ENCODE peak calls at places on chromosomes 2 and 18, in four cellular contexts. G is nucleus accumbens, W is epithelial cell of prostate, T is COLO829. X is an unnamed sample.

GRCh38 chr2:121504316-121504715 is 26.4 kb upstream of the RNU4ATAC start:
- DNase-seq in G (no peak), W (no peak), T (no peak), X (no peak)

GRCh38 chr18:63774511-63774910 is 707 bp upstream of the SERPINB7 start:
- DNase-seq in G (no peak), W (no peak), T (no peak), X (no peak)

GRCh38 chr2:102782187-102782586 is 20.4 kb downstream of the TMEM182 start:
- DNase-seq in T (no peak), G (no peak), W (no peak), X (no peak)

GRCh38 chr18:50195689-50196088 is 742 bp upstream of the MYO5B start:
- DNase-seq in T (no peak), W (no peak), G (no peak), X (no peak)

GRCh38 chr2:215363039-215363438 is 51.2 kb downstream of the ATIC start:
- DNase-seq in G (no peak), T (no peak), W (no peak), X (no peak)

GRCh38 chr2:11024010-11024615 is 112.4 kb downstream of the KCNF1 start:
- DNase-seq in W (no peak), T (no peak), G (no peak), X (no peak)

GRCh38 chr2:222859786-222860726 is 780 bp upstream of the ACSL3 start:
- DNase-seq in T (peak), W (peak), G (no peak), X (peak)

GRCh38 chr2:232658217-232658785 is 24.9 kb downstream of the EFHD1 start:
- DNase-seq in G (no peak), W (no peak), T (no peak), X (peak)

GRCh38 chr2:3738454-3738853 is 35.1 kb downstream of the DCDC2C start:
- DNase-seq in G (no peak), W (no peak), T (peak), X (peak)

GRCh38 chr2:68216454-68217310 is 35.6 kb downstream of the PPP3R1 start:
- DNase-seq in G (no peak), W (no peak), T (no peak), X (no peak)

GRCh38 chr2:121036226-121036692 is 248.7 kb downstream of the TFCP2L1 start:
- DNase-seq in G (no peak), T (no peak), W (no peak), X (no peak)

GRCh38 chr18:39594206-39594605 is 2028.6 kb upstream of the CELF4 start:
- DNase-seq in T (no peak), G (no peak), W (no peak), X (no peak)

GRCh38 chr2:205482399-205483065 is 199.8 kb upstream of the NRP2 start:
- DNase-seq in T (no peak), W (no peak), G (no peak), X (no peak)

GRCh38 chr18:46891742-46892214 is 25.5 kb downstream of the PIAS2 start:
- DNase-seq in G (no peak), T (no peak), W (no peak), X (no peak)

GRCh38 chr2:237674731-237675276 is 47.4 kb downstream of the LRRFIP1 start:
- DNase-seq in G (peak), T (peak), W (peak), X (peak)

GRCh38 chr18:56645415-56646016 is 5.6 kb upstream of the WDR7 start:
- DNase-seq in W (no peak), G (no peak), T (no peak), X (peak)

GRCh38 chr2:215377283-215377682 is 58.6 kb downstream of the FN1 start:
- DNase-seq in G (no peak), T (no peak), W (no peak), X (no peak)

GRCh38 chr2:96427917-96428316 is 77.2 kb downstream of the NEURL3 start:
- DNase-seq in G (no peak), W (peak), T (peak), X (peak)